ENCODE peak calls at places on chromosomes 7 and 10, in eight cellular contexts. K is A549, E is ovary, V is sigmoid colon, H is K562, P is stomach, U is esophagus muscularis mucosa, J is HepG2. S is an unnamed sample.

GRCh38 chr10:36519909-36520308 is 605.5 kb upstream of the ANKRD30A start:
- DNase-seq in K (no peak), E (no peak), V (no peak), H (no peak), P (no peak), U (no peak), J (no peak), S (no peak)

GRCh38 chr7:6530626-6531491 is 20.4 kb downstream of the GRID2IP start:
- DNase-seq in K (no peak), E (no peak), V (no peak), H (peak; percentile 30), P (peak; percentile 42), U (no peak), J (no peak), S (no peak)

GRCh38 chr7:71539615-71540014 is 407.7 kb downstream of the GALNT17 start:
- DNase-seq in K (no peak), E (no peak), V (no peak), H (no peak), P (no peak), U (no peak), J (no peak), S (no peak)

GRCh38 chr7:116633131-116633988 is 38.6 kb upstream of the MET start:
- DNase-seq in K (no peak), E (peak; percentile 42), V (no peak), H (no peak), P (no peak), U (no peak), J (no peak), S (no peak)

GRCh38 chr10:78718032-78718572 is 350.7 kb upstream of the ZMIZ1 start:
- DNase-seq in K (no peak), E (no peak), V (no peak), H (no peak), P (no peak), U (no peak), J (no peak), S (no peak)

GRCh38 chr7:142097571-142097970 is 13.9 kb upstream of the MGAM2 start:
- DNase-seq in K (no peak), E (no peak), V (no peak), H (no peak), P (no peak), U (no peak), J (peak; percentile 12), S (no peak)

GRCh38 chr10:124477614-124478363 is 16.2 kb downstream of the LHPP start:
- DNase-seq in K (no peak), E (no peak), V (no peak), H (no peak), P (no peak), U (no peak), J (peak; percentile 69), S (no peak)

GRCh38 chr7:23067271-23067670 is 38.3 kb upstream of the KLHL7 start:
- DNase-seq in K (no peak), E (no peak), V (no peak), H (no peak), P (no peak), U (no peak), J (no peak), S (no peak)

GRCh38 chr10:78920011-78920410 is 148.8 kb upstream of the ZMIZ1 start:
- DNase-seq in K (no peak), E (no peak), V (no peak), H (no peak), P (no peak), U (no peak), J (no peak), S (no peak)

GRCh38 chr7:117827861-117828260 is 45.4 kb downstream of the CTTNBP2 start:
- DNase-seq in K (no peak), E (no peak), V (no peak), H (no peak), P (no peak), U (no peak), J (no peak), S (no peak)

GRCh38 chr7:70037171-70037933 is 439.1 kb downstream of the AUTS2 start:
- DNase-seq in K (no peak), E (no peak), V (no peak), H (no peak), P (no peak), U (no peak), J (no peak), S (no peak)

GRCh38 chr10:80324891-80325364 is 31.6 kb downstream of the DYDC1 start:
- DNase-seq in K (no peak), E (no peak), V (no peak), H (no peak), P (no peak), U (no peak), J (no peak), S (no peak)

GRCh38 chr7:23106491-23106800 is 861 bp downstream of the KLHL7 start:
- DNase-seq in K (no peak), E (no peak), V (no peak), H (no peak), P (peak; percentile 28), U (no peak), J (no peak), S (peak; percentile 38)

GRCh38 chr7:102927303-102927933 is 14.6 kb downstream of the LRRC17 start:
- DNase-seq in K (no peak), E (no peak), V (no peak), H (no peak), P (no peak), U (no peak), J (no peak), S (no peak)

GRCh38 chr10:85916192-85916747 is 450.3 kb downstream of the GRID1 start:
- DNase-seq in K (no peak), E (no peak), V (no peak), H (no peak), P (no peak), U (peak; percentile 88), J (no peak), S (peak; percentile 48)

GRCh38 chr10:6213908-6214307 is 11.2 kb downstream of the PFKFB3 start:
- DNase-seq in K (no peak), E (no peak), V (no peak), H (no peak), P (no peak), U (no peak), J (no peak), S (no peak)

GRCh38 chr7:66460921-66461361 is 167.7 kb upstream of the KCTD7 start:
- DNase-seq in K (no peak), E (no peak), V (no peak), H (peak; percentile 38), P (no peak), U (no peak), J (no peak), S (no peak)

GRCh38 chr7:68537228-68538071 is 1060.8 kb upstream of the AUTS2 start:
- DNase-seq in K (no peak), E (no peak), V (no peak), H (no peak), P (no peak), U (no peak), J (no peak), S (no peak)

GRCh38 chr10:22436526-22436892 is 91.2 kb downstream of the SPAG6 start:
- DNase-seq in K (no peak), E (no peak), V (no peak), H (no peak), P (no peak), U (no peak), J (no peak), S (no peak)

GRCh38 chr7:27112960-27113949 is 10.8 kb upstream of the HOXA2 start:
- DNase-seq in K (peak; percentile 56), E (no peak), V (peak; percentile 90), H (peak; percentile 63), P (no peak), U (no peak), J (no peak), S (no peak)

DNA sequence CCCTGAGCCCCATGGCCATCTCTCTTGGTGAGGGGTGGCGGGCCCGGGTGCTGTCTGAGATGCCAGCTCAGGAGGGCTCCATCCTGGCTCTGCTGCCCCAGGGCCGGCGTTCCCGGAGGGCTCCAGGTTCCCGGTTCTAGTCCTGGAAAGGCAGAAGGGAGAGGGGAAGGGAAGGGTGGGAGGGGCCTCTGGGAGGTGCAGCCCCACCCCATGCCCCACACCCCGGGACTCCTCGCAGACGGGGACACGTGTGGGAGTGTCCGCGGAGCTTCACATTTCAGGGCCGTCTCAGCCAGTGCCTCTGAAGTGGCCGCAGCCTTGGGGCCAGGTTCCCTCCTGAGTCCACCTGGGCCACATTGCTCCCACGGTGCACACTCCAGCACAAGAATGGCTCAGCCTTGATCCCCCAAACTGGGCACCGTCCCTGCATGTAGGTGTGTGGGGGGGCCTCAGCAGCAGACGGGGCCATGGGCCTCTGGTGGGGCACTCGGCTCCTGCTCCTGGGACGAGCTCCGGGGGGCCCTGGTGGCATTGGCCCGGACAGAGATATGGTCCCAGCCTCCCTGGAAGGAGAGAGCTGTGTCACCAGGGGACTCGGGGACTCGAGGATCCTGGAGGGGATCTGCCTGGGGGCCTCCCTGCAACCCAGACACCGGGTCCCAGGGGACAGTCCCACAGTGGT is 5.8 kb downstream of the BHLHA15 start:
- DNase-seq in K (no peak), E (peak; percentile 23), V (peak; percentile 50), H (no peak), P (no peak), U (no peak), J (no peak), S (no peak)
- TF ChIP-seq EP300 in K (no peak), E (no peak), V (no peak), H (no peak), P (no peak), U (no peak), J (no peak), S (no peak)

GRCh38 chr7:37281368-37282092 is 167.1 kb downstream of the ELMO1 start:
- DNase-seq in K (no peak), E (no peak), V (no peak), H (no peak), P (no peak), U (no peak), J (no peak), S (no peak)
- TF ChIP-seq CTCF in K (no peak), E (no peak), V (no peak), H (no peak), P (no peak), U (no peak), J (no peak), S (no peak)

GRCh38 chr10:31321396-31321941 is 2.5 kb downstream of the ZEB1 start:
- DNase-seq in K (no peak), E (no peak), V (no peak), H (no peak), P (no peak), U (no peak), J (no peak), S (no peak)

GRCh38 chr10:31320598-31321211 is 1.7 kb downstream of the ZEB1 start:
- DNase-seq in K (peak; percentile 16), E (peak; percentile 58), V (peak; percentile 85), H (peak; percentile 50), P (no peak), U (no peak), J (peak; percentile 43), S (peak; percentile 32)

GRCh38 chr10:31319602-31320178 is 674 bp downstream of the ZEB1 start:
- DNase-seq in K (no peak), E (no peak), V (no peak), H (no peak), P (no peak), U (no peak), J (no peak), S (no peak)

GRCh38 chr10:31320179-31320597 is 1.2 kb downstream of the ZEB1 start:
- DNase-seq in K (peak; percentile 17), E (peak; percentile 70), V (peak; percentile 78), H (peak; percentile 41), P (peak; percentile 31), U (no peak), J (no peak), S (no peak)

GRCh38 chr10:31322647-31323046 is 3.6 kb downstream of the ZEB1 start:
- DNase-seq in K (no peak), E (no peak), V (no peak), H (no peak), P (no peak), U (no peak), J (no peak), S (no peak)
- TF ChIP-seq EP300 in K (no peak), E (no peak), V (no peak), H (no peak), P (no peak), U (no peak), J (no peak), S (no peak)

GRCh38 chr10:75593690-75594556 is 162.5 kb downstream of the LRMDA start:
- DNase-seq in K (no peak), E (no peak), V (no peak), H (peak; percentile 10), P (no peak), U (no peak), J (no peak), S (no peak)
- TF ChIP-seq CTCF in K (peak; percentile 6), E (no peak), V (no peak), H (peak; percentile 40), P (no peak), U (no peak), J (peak; percentile 58), S (no peak)

S was measured in tibial nerve.